ENCODE peak calls at places on chromosomes 4 and X, in seven cellular contexts. One of them, this sample, is unnamed. For H3K9me3 and H3K4me1, the result is how much of the 10 kb centered on the place peaks cover.

GRCh38 chr4:54225671-54226398 is 3.3 kb upstream of the PDGFRA start:
- DNase-seq in GM12878: no peak
- DNase-seq in breast epithelium: no peak
- DNase-seq in ovary: peak
- DNase-seq in heart right ventricle: no peak
- DNase-seq in kidney: peak
- DNase-seq in psoas muscle: no peak
- DNase-seq in this sample: no peak

GRCh38 chr4:158496030-158496741 is 25.5 kb upstream of the RXFP1 start:
- DNase-seq in kidney: no peak
- DNase-seq in GM12878: no peak
- DNase-seq in psoas muscle: peak
- DNase-seq in breast epithelium: no peak
- DNase-seq in ovary: no peak
- DNase-seq in heart right ventricle: peak
- DNase-seq in this sample: peak

GRCh38 chrX:18676470-18676869 is 4.6 kb upstream of the RS1 start:
- DNase-seq in breast epithelium: no peak
- DNase-seq in GM12878: no peak
- DNase-seq in kidney: no peak
- DNase-seq in ovary: no peak
- DNase-seq in psoas muscle: no peak
- DNase-seq in heart right ventricle: no peak
- DNase-seq in this sample: peak

GRCh38 chr4:144174401-144175067 is 34.0 kb upstream of the GYPA start:
- DNase-seq in psoas muscle: no peak
- DNase-seq in breast epithelium: no peak
- DNase-seq in GM12878: peak
- DNase-seq in ovary: no peak
- DNase-seq in heart right ventricle: no peak
- DNase-seq in kidney: no peak
- DNase-seq in this sample: peak

GRCh38 chr4:74096265-74096980 is 2.6 kb downstream of the CXCL2 start:
- DNase-seq in breast epithelium: no peak
- DNase-seq in ovary: no peak
- DNase-seq in kidney: no peak
- DNase-seq in psoas muscle: no peak
- DNase-seq in GM12878: no peak
- DNase-seq in heart right ventricle: no peak
- DNase-seq in this sample: no peak

GRCh38 chrX:123219916-123220315 is 35.8 kb downstream of the GRIA3 start:
- DNase-seq in psoas muscle: no peak
- DNase-seq in GM12878: no peak
- DNase-seq in breast epithelium: no peak
- DNase-seq in heart right ventricle: peak
- DNase-seq in ovary: peak
- DNase-seq in kidney: no peak
- DNase-seq in this sample: no peak

GRCh38 chrX:127558811-127559210 is 493.4 kb downstream of the ACTRT1 start:
- DNase-seq in ovary: no peak
- DNase-seq in breast epithelium: no peak
- DNase-seq in GM12878: no peak
- DNase-seq in kidney: no peak
- DNase-seq in heart right ventricle: no peak
- DNase-seq in psoas muscle: no peak
- DNase-seq in this sample: no peak

GRCh38 chr4:89539374-89539773 is 231.8 kb upstream of the GPRIN3 start:
- DNase-seq in GM12878: no peak
- DNase-seq in breast epithelium: no peak
- DNase-seq in ovary: no peak
- DNase-seq in psoas muscle: no peak
- DNase-seq in heart right ventricle: no peak
- DNase-seq in kidney: no peak
- DNase-seq in this sample: no peak

GRCh38 chr4:179855471-179855870 is 2387.7 kb upstream of the TENM3 start:
- DNase-seq in breast epithelium: no peak
- DNase-seq in GM12878: no peak
- DNase-seq in psoas muscle: no peak
- DNase-seq in ovary: no peak
- DNase-seq in heart right ventricle: no peak
- DNase-seq in kidney: no peak
- DNase-seq in this sample: no peak

GRCh38 chrX:9671998-9672397 is 93.6 kb downstream of the GPR143 start:
- DNase-seq in psoas muscle: no peak
- DNase-seq in GM12878: no peak
- DNase-seq in ovary: no peak
- DNase-seq in kidney: no peak
- DNase-seq in breast epithelium: no peak
- DNase-seq in heart right ventricle: no peak
- DNase-seq in this sample: no peak

GRCh38 chr4:186982160-186982559 is 258.5 kb upstream of the FAT1 start:
- DNase-seq in heart right ventricle: no peak
- DNase-seq in ovary: no peak
- DNase-seq in psoas muscle: no peak
- DNase-seq in kidney: no peak
- DNase-seq in breast epithelium: no peak
- DNase-seq in GM12878: no peak
- DNase-seq in this sample: no peak

GRCh38 chr4:183971938-183972490 is 66.9 kb downstream of the STOX2 start:
- DNase-seq in GM12878: no peak
- DNase-seq in psoas muscle: no peak
- DNase-seq in breast epithelium: no peak
- DNase-seq in heart right ventricle: peak
- DNase-seq in ovary: no peak
- DNase-seq in kidney: no peak
- DNase-seq in this sample: peak

GRCh38 chrX:136794080-136794479 is 13.3 kb upstream of the ARHGEF6 start:
- DNase-seq in ovary: no peak
- DNase-seq in psoas muscle: no peak
- DNase-seq in kidney: no peak
- DNase-seq in breast epithelium: no peak
- DNase-seq in GM12878: no peak
- DNase-seq in heart right ventricle: no peak
- DNase-seq in this sample: no peak

GRCh38 chr4:42570221-42570620 is 86.7 kb downstream of the ATP8A1 start:
- DNase-seq in ovary: no peak
- DNase-seq in heart right ventricle: peak
- DNase-seq in kidney: no peak
- DNase-seq in psoas muscle: peak
- DNase-seq in breast epithelium: peak
- DNase-seq in GM12878: no peak
- DNase-seq in this sample: peak

GRCh38 chrX:130772313-130773140 is 130.5 kb downstream of the ENOX2 start:
- DNase-seq in kidney: no peak
- DNase-seq in heart right ventricle: no peak
- DNase-seq in ovary: no peak
- DNase-seq in psoas muscle: no peak
- DNase-seq in breast epithelium: no peak
- DNase-seq in GM12878: no peak
- DNase-seq in this sample: no peak

GRCh38 chr4:183455431-183456145 is 11.2 kb downstream of the CDKN2AIP start:
- DNase-seq in breast epithelium: no peak
- DNase-seq in heart right ventricle: no peak
- DNase-seq in ovary: no peak
- DNase-seq in GM12878: no peak
- DNase-seq in psoas muscle: no peak
- DNase-seq in kidney: no peak
- DNase-seq in this sample: no peak

GRCh38 chr4:129043523-129043922 is 49.8 kb downstream of the SCLT1 start:
- DNase-seq in ovary: no peak
- DNase-seq in breast epithelium: no peak
- DNase-seq in psoas muscle: no peak
- DNase-seq in kidney: no peak
- DNase-seq in GM12878: no peak
- DNase-seq in heart right ventricle: no peak
- DNase-seq in this sample: no peak

GRCh38 chr4:61380865-61381264 is 180.7 kb downstream of the ADGRL3 start:
- DNase-seq in heart right ventricle: no peak
- DNase-seq in kidney: no peak
- DNase-seq in breast epithelium: no peak
- DNase-seq in ovary: no peak
- DNase-seq in GM12878: no peak
- DNase-seq in psoas muscle: no peak
- DNase-seq in this sample: no peak

GRCh38 chr4:79472693-79473552 is 64.9 kb upstream of the GK2 start:
- DNase-seq in kidney: no peak
- DNase-seq in ovary: no peak
- DNase-seq in GM12878: no peak
- DNase-seq in psoas muscle: no peak
- DNase-seq in breast epithelium: no peak
- DNase-seq in heart right ventricle: no peak
- DNase-seq in this sample: no peak

DNA sequence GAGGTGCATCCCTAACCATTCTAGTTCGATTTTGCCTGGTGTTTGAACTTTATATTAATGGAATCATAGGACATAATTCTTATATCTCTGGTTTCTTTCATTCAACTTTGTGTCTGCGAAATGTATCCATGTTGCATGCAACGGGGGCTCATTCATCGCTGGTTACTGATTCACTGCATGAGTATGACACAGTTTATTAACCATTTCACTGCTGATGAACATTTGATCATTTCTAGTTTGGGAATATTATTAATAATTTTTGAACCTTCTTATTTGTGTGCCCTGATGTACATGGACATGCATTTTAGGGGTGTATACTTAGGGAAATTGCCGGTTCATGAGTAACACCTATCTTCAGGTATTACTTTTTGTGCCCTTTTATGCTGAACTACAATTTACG is 5.1 kb upstream of the TMEM271 start:
- DNase-seq in ovary: no peak
- DNase-seq in breast epithelium: no peak
- DNase-seq in kidney: no peak
- DNase-seq in GM12878: no peak
- DNase-seq in heart right ventricle: no peak
- DNase-seq in psoas muscle: no peak
- DNase-seq in this sample: no peak
- H3K9me3 ChIP-seq in ovary: under half
- H3K9me3 ChIP-seq in breast epithelium: under half
- H3K9me3 ChIP-seq in kidney: under half
- H3K9me3 ChIP-seq in GM12878: under half
- H3K9me3 ChIP-seq in heart right ventricle: under half
- H3K9me3 ChIP-seq in psoas muscle: under half
- H3K9me3 ChIP-seq in this sample: under half

DNA sequence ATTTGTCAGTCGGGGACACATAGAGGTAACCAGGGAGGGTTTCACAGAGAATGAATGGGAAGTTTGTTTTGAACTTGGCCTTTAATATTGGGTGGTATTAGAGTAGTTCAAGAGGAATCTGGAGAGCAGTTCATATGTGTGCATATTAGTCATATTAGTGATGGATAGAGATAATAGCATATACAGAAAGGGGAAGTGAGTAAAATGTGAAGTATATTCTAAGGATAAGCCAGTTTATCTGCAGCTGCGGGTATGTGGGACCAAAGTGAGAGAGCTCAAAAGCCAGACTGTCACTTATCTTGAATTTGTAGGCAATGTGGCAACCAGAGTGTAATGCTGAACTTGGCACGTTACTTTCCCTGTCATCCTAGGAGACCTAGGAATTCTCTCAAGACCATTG is 169.9 kb downstream of the AFF2 start:
- DNase-seq in ovary: no peak
- DNase-seq in breast epithelium: no peak
- DNase-seq in psoas muscle: no peak
- DNase-seq in kidney: no peak
- DNase-seq in heart right ventricle: no peak
- DNase-seq in GM12878: no peak
- DNase-seq in this sample: no peak
- H3K4me1 ChIP-seq in ovary: under half
- H3K4me1 ChIP-seq in breast epithelium: under half
- H3K4me1 ChIP-seq in psoas muscle: under half
- H3K4me1 ChIP-seq in kidney: under half
- H3K4me1 ChIP-seq in heart right ventricle: under half
- H3K4me1 ChIP-seq in GM12878: under half
- H3K4me1 ChIP-seq in this sample: under half

DNA sequence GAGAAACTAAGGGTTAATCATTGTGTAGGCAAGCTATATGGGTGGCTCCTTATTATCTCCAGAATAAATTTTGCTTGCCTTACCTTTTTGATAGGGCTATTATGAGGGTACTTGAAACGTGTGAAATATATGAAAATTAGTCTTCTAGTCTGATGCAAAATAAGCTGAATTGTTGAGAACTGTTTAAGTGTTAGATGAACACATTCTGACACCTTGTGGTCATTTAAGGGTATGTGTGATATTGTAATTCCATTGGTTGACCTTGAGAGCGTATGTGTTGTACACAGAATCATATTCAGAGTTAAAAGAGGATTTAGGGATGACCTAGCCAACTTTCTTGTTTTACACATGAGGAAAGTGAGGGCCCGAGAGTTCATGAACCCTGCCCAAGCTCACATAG is 44.6 kb upstream of the LINC00632 start:
- DNase-seq in heart right ventricle: no peak
- DNase-seq in GM12878: no peak
- DNase-seq in psoas muscle: no peak
- DNase-seq in ovary: no peak
- DNase-seq in kidney: no peak
- DNase-seq in breast epithelium: no peak
- DNase-seq in this sample: no peak
- TF ChIP-seq CTCF in heart right ventricle: peak
- TF ChIP-seq CTCF in GM12878: no peak
- TF ChIP-seq CTCF in psoas muscle: peak
- TF ChIP-seq CTCF in ovary: no peak
- TF ChIP-seq CTCF in kidney: peak
- TF ChIP-seq CTCF in breast epithelium: no peak
- TF ChIP-seq CTCF in this sample: peak

GRCh38 chrX:151699746-151700145 is 4.5 kb downstream of the PRRG3 start:
- DNase-seq in GM12878: no peak
- DNase-seq in psoas muscle: no peak
- DNase-seq in ovary: no peak
- DNase-seq in heart right ventricle: no peak
- DNase-seq in breast epithelium: no peak
- DNase-seq in kidney: no peak
- DNase-seq in this sample: no peak

GRCh38 chrX:151701071-151701470 is 5.8 kb downstream of the PRRG3 start:
- DNase-seq in ovary: no peak
- DNase-seq in psoas muscle: no peak
- DNase-seq in heart right ventricle: no peak
- DNase-seq in GM12878: no peak
- DNase-seq in breast epithelium: no peak
- DNase-seq in kidney: no peak
- DNase-seq in this sample: no peak

GRCh38 chrX:151697537-151697936 is 2.3 kb downstream of the PRRG3 start:
- DNase-seq in heart right ventricle: no peak
- DNase-seq in GM12878: no peak
- DNase-seq in psoas muscle: peak
- DNase-seq in ovary: no peak
- DNase-seq in breast epithelium: no peak
- DNase-seq in kidney: no peak
- DNase-seq in this sample: no peak

GRCh38 chrX:151700581-151700980 is 5.3 kb downstream of the PRRG3 start:
- DNase-seq in heart right ventricle: no peak
- DNase-seq in kidney: no peak
- DNase-seq in GM12878: no peak
- DNase-seq in ovary: no peak
- DNase-seq in psoas muscle: no peak
- DNase-seq in breast epithelium: no peak
- DNase-seq in this sample: no peak

DNA sequence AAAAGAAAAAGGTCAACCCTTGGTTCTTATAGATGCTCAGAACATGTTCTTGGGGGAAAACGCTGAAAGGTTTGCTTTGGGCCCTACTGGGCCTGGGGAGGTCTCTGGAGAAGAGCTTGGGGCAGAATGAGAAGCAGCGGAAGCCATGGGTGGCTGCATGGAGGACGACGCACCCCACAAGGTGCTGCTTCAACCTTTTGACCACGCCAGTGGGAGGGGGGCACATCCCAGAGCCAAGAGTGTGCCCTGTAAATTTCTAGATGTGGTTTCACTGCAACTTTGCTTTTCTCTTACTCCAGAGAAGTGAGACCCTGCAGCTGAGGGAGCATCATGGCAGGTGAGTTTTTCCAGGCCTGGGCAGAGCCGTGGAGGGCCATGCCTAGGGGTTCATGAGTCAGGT is 3.2 kb downstream of the PRRG3 start:
- DNase-seq in heart right ventricle: no peak
- DNase-seq in breast epithelium: no peak
- DNase-seq in GM12878: no peak
- DNase-seq in kidney: no peak
- DNase-seq in ovary: no peak
- DNase-seq in psoas muscle: no peak
- DNase-seq in this sample: no peak
- H3K9me3 ChIP-seq in heart right ventricle: under half
- H3K9me3 ChIP-seq in breast epithelium: under half
- H3K9me3 ChIP-seq in GM12878: under half
- H3K9me3 ChIP-seq in kidney: under half
- H3K9me3 ChIP-seq in ovary: under half
- H3K9me3 ChIP-seq in psoas muscle: under half
- H3K9me3 ChIP-seq in this sample: under half